ENCODE peak calls at places on chromosomes 16 and 17, in seven cellular contexts. S is stimulated activated CD8-positive, alpha-beta memory T cell treated with anti-CD3 and anti-CD28 coated beads, Interleukin-4, amount 100 ng/mL, for 48 hours; B is WTC11; V is HTR-8/SVneo; P is stimulated activated naive CD8-positive, alpha-beta T cell treated with anti-CD3 and anti-CD28 coated beads, Interleukin-15, Interleukin-2, amounts not matched to agents 100 U/mL and 50 U/mL, for 24 hours; X is brain microvascular endothelial cell; C is H54. Z is an unnamed sample.

GRCh38 chr17:2071421-2072281 is 16.7 kb downstream of the HIC1 start:
- DNase-seq in C (no peak), B (no peak), X (peak), V (no peak), S (no peak), P (no peak), Z (no peak)

GRCh38 chr17:1736348-1737281 is 6.1 kb upstream of the SERPINF2 start:
- DNase-seq in X (peak), P (peak), C (no peak), S (peak), B (no peak), V (peak), Z (peak)

GRCh38 chr17:13917635-13918034 is 151.7 kb upstream of the COX10 start:
- DNase-seq in V (no peak), X (no peak), P (no peak), C (no peak), B (no peak), S (no peak), Z (no peak)

GRCh38 chr17:70034158-70034557 is 40.9 kb upstream of the KCNJ16 start:
- DNase-seq in V (no peak), B (no peak), S (no peak), X (no peak), C (no peak), P (no peak), Z (no peak)

GRCh38 chr17:74125160-74125559 is 78.3 kb upstream of the RPL38 start:
- DNase-seq in V (no peak), C (no peak), X (no peak), S (no peak), P (no peak), B (no peak), Z (no peak)

GRCh38 chr16:74216319-74216718 is 80.3 kb upstream of the PSMD7 start:
- DNase-seq in B (no peak), S (no peak), X (peak), V (no peak), P (no peak), C (no peak), Z (no peak)

GRCh38 chr16:799948-800833 is at the start of gene GNG13:
- DNase-seq in P (no peak), S (no peak), B (peak), C (no peak), X (no peak), V (no peak), Z (no peak)

GRCh38 chr17:53629188-53629587 is 193.5 kb upstream of the KIF2B start:
- DNase-seq in C (no peak), S (no peak), P (no peak), V (no peak), B (no peak), X (peak), Z (no peak)

GRCh38 chr17:80842456-80843053 is 149.1 kb upstream of the CHMP6 start:
- DNase-seq in X (no peak), B (no peak), P (no peak), V (no peak), C (no peak), S (no peak), Z (no peak)

GRCh38 chr17:77778636-77779524 is 179.6 kb upstream of the TNRC6C start:
- DNase-seq in S (no peak), B (no peak), C (peak), V (no peak), P (no peak), X (no peak), Z (no peak)

GRCh38 chr17:20184191-20184590 is 175.0 kb downstream of the SPECC1 start:
- DNase-seq in C (no peak), X (no peak), B (no peak), S (no peak), V (no peak), P (no peak), Z (no peak)

GRCh38 chr17:31538080-31538762 is 146.7 kb downstream of the RAB11FIP4 start:
- DNase-seq in B (no peak), V (no peak), X (no peak), C (no peak), S (no peak), P (no peak), Z (no peak)

GRCh38 chr17:65609749-65610148 is 48.3 kb upstream of the AXIN2 start:
- DNase-seq in B (no peak), V (no peak), X (no peak), C (no peak), P (no peak), S (no peak), Z (no peak)

GRCh38 chr16:70162041-70162451 is 11.5 kb upstream of the CLEC18C start:
- DNase-seq in S (no peak), B (no peak), P (no peak), C (peak), V (peak), X (peak), Z (no peak)

GRCh38 chr17:79761894-79762570 is 15.9 kb upstream of the CBX2 start:
- DNase-seq in B (no peak), V (no peak), X (no peak), P (no peak), C (no peak), S (no peak), Z (no peak)

GRCh38 chr17:79082311-79083190 is 7.9 kb downstream of the ENGASE start:
- DNase-seq in C (peak), V (peak), P (peak), X (no peak), S (peak), B (peak), Z (no peak)

GRCh38 chr17:64386412-64387144 is 4.1 kb downstream of the PECAM1 start:
- DNase-seq in X (no peak), S (no peak), C (no peak), P (no peak), B (no peak), V (no peak), Z (no peak)

GRCh38 chr16:19071811-19072777 is 4.7 kb downstream of the COQ7 start:
- DNase-seq in X (peak), S (peak), C (no peak), P (peak), V (peak), B (peak), Z (no peak)

GRCh38 chr17:81253358-81254131 is 14.4 kb downstream of the NDUFAF8 start:
- DNase-seq in S (peak), X (peak), V (peak), P (peak), C (no peak), B (peak), Z (no peak)

GRCh38 chr17:73647331-73647730 is 3.1 kb upstream of the SDK2 start:
- DNase-seq in V (no peak), X (no peak), P (no peak), B (no peak), C (no peak), S (no peak), Z (no peak)

GRCh38 chr17:36921131-36921851 is 16.0 kb upstream of the LHX1 start:
- DNase-seq in V (peak), X (no peak), P (peak), S (peak), C (peak), B (no peak), Z (no peak)

GRCh38 chr17:41869426-41869825 is 4.2 kb upstream of the KLHL11 start:
- DNase-seq in V (no peak), B (no peak), C (no peak), P (no peak), X (no peak), S (no peak), Z (no peak)

GRCh38 chr17:1647802-1648581 is 1.7 kb downstream of the RILP start:
- DNase-seq in X (no peak), B (peak), S (no peak), C (no peak), V (no peak), P (peak), Z (no peak)

GRCh38 chr16:30121741-30122620 is 1.0 kb downstream of the MAPK3 start:
- DNase-seq in C (no peak), V (no peak), P (no peak), S (no peak), B (no peak), X (peak), Z (no peak)

GRCh38 chr16:20675488-20676267 is 21.8 kb downstream of the ACSM1 start:
- DNase-seq in B (peak), S (peak), C (no peak), X (no peak), P (peak), V (no peak), Z (no peak)

GRCh38 chr16:85555549-85556455 is 57.3 kb upstream of the GSE1 start:
- DNase-seq in V (no peak), C (no peak), P (peak), B (peak), S (peak), X (peak), Z (no peak)

Z was measured in osteocyte.